ENCODE peak calls at places on chromosomes 16 and 17, in four cellular contexts. L is foreskin keratinocyte, J is GM23338, Y is tibial artery. E is an unnamed sample.

GRCh38 chr17:7436556-7437368 is 1.5 kb downstream of the TMEM102 start:
- DNase-seq in J (peak; percentile 92), Y (peak; percentile 88), L (peak; percentile 59), E (peak; percentile 94)

GRCh38 chr17:13864551-13864950 is 204.8 kb upstream of the COX10 start:
- DNase-seq in Y (no peak), L (no peak), J (no peak), E (no peak)

GRCh38 chr16:3716831-3717234 is 491 bp downstream of the TRAP1 start:
- DNase-seq in L (no peak), J (peak; percentile 60), Y (no peak), E (peak; percentile 66)

GRCh38 chr17:61495161-61495857 is 43.1 kb downstream of the TBX4 start:
- DNase-seq in L (no peak), Y (no peak), J (no peak), E (no peak)

GRCh38 chr17:68328676-68329075 is 37.4 kb downstream of the ARSG start:
- DNase-seq in J (no peak), Y (no peak), L (peak; percentile 74), E (no peak)

GRCh38 chr16:52976539-52977167 is 76.0 kb downstream of the CHD9NB start:
- DNase-seq in Y (no peak), L (peak; percentile 23), J (peak; percentile 64), E (no peak)

GRCh38 chr16:92431-93339 is 14.7 kb downstream of the MPG start:
- DNase-seq in L (no peak), Y (no peak), J (no peak), E (no peak)

GRCh38 chr17:59093702-59094231 is 12.9 kb downstream of the TRIM37 start:
- DNase-seq in Y (peak; percentile 75), L (peak; percentile 81), J (no peak), E (no peak)

GRCh38 chr17:64448665-64449512 is at the start of gene MILR1:
- DNase-seq in J (no peak), Y (peak; percentile 66), L (peak; percentile 30), E (no peak)

GRCh38 chr16:88762941-88763340 is 22.1 kb downstream of the PIEZO1 start:
- DNase-seq in L (no peak), J (no peak), Y (no peak), E (no peak)

GRCh38 chr17:11598274-11599221 is at the start of gene DNAH9:
- DNase-seq in L (peak; percentile 14), Y (peak; percentile 93), J (peak; percentile 3), E (peak; percentile 99)

GRCh38 chr16:632486-633335 is 1.9 kb downstream of the WFIKKN1 start:
- DNase-seq in L (no peak), J (no peak), Y (no peak), E (peak; percentile 40)

GRCh38 chr17:81189670-81190530 is 23.9 kb upstream of the AATK start:
- DNase-seq in L (no peak), J (peak; percentile 49), Y (no peak), E (no peak)

GRCh38 chr17:66514227-66514806 is 211.9 kb downstream of the PRKCA start:
- DNase-seq in L (no peak), J (no peak), Y (no peak), E (no peak)

GRCh38 chr16:27999687-28000086 is 63.8 kb downstream of the GSG1L start:
- DNase-seq in Y (no peak), J (no peak), L (peak; percentile 5), E (no peak)

GRCh38 chr17:54662978-54663876 is 237.4 kb upstream of the TOM1L1 start:
- DNase-seq in J (peak; percentile 75), L (no peak), Y (no peak), E (peak; percentile 23)

GRCh38 chr17:27644586-27644985 is 13.6 kb downstream of the LGALS9 start:
- DNase-seq in L (no peak), J (no peak), Y (no peak), E (no peak)

GRCh38 chr16:29806096-29806579 is at the start of gene MAZ:
- DNase-seq in J (no peak), Y (no peak), L (no peak), E (peak; percentile 95)

GRCh38 chr17:42340691-42341127 is 47.5 kb downstream of the STAT3 start:
- DNase-seq in L (no peak), Y (no peak), J (no peak), E (no peak)

GRCh38 chr17:45345554-45346254 is 28.9 kb upstream of the MAP3K14 start:
- DNase-seq in Y (no peak), J (no peak), L (no peak), E (no peak)

GRCh38 chr16:89502319-89502843 is 5.8 kb upstream of the SPG7 start:
- DNase-seq in Y (no peak), J (no peak), L (peak; percentile 80), E (peak; percentile 90)

DNA sequence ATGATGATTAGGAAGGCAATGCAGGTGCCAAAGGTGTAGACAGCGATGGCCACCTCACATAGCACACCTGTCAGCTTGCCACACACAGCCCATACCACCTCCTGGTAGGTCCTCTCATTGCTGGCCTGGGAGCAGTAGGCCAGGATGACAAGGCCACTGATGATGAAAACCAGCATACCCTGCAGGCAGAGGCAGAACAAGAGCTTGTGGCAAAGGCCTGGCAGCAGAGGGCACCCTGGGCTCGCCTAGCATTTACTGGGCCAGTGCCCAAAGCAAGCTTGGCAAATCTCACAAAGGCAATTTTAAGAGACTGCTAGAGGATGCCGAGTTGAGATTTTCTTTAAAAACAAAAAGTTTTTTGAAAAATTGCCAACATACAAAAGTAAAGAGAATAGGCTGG is 5.9 kb downstream of the SLC38A7 start:
- DNase-seq in L (no peak), Y (no peak), J (no peak), E (no peak)
- TF ChIP-seq CTCF in L (peak; percentile 49), Y (peak; percentile 33), J (no peak), E (no peak)

GRCh38 chr16:79288046-79288445 is 312.5 kb downstream of the MAF start:
- DNase-seq in L (no peak), Y (no peak), J (no peak), E (no peak)

GRCh38 chr16:79286646-79287423 is 313.7 kb downstream of the MAF start:
- DNase-seq in L (no peak), Y (peak; percentile 72), J (peak; percentile 42), E (peak; percentile 67)

GRCh38 chr16:79283578-79283977 is 317.0 kb downstream of the MAF start:
- DNase-seq in J (no peak), Y (no peak), L (no peak), E (no peak)

GRCh38 chr16:79284760-79285159 is 315.8 kb downstream of the MAF start:
- DNase-seq in L (no peak), Y (no peak), J (no peak), E (no peak)

GRCh38 chr16:79287424-79287917 is 313.1 kb downstream of the MAF start:
- DNase-seq in J (no peak), Y (no peak), L (no peak), E (no peak)
- H3K27ac ChIP-seq in J (no peak overlapping the region), Y (no peak overlapping the region), L (no peak overlapping the region), E (peak overlapping the region; percentile 47)

GRCh38 chr16:84183911-84184310 is 2.9 kb downstream of the TAF1C start:
- DNase-seq in Y (no peak), J (no peak), L (no peak), E (no peak)

GRCh38 chr16:84183572-84183875 is 3.3 kb downstream of the TAF1C start:
- DNase-seq in Y (no peak), L (no peak), J (no peak), E (no peak)

GRCh38 chr16:84182680-84183571 is 3.9 kb downstream of the TAF1C start:
- DNase-seq in L (no peak), Y (no peak), J (no peak), E (no peak)

GRCh38 chr16:84184775-84185174 is 2.1 kb downstream of the TAF1C start:
- DNase-seq in Y (no peak), J (no peak), L (no peak), E (no peak)

GRCh38 chr16:84186685-84187437 is at the start of gene TAF1C:
- DNase-seq in Y (peak; percentile 95), L (peak; percentile 52), J (peak; percentile 97), E (peak; percentile 85)
- TF ChIP-seq CTCF in Y (peak; percentile 96), L (peak; percentile 99), J (peak; percentile 83), E (peak; percentile 94)

GRCh38 chr17:82372591-82373452 is 1.3 kb downstream of the UTS2R start:
- DNase-seq in Y (no peak), J (no peak), L (no peak), E (no peak)
- H3K27ac ChIP-seq in Y (no peak overlapping the region), J (no peak overlapping the region), L (no peak overlapping the region), E (no peak overlapping the region)

GRCh38 chr17:28662527-28662829 is 473 bp downstream of the SUPT6H start:
- DNase-seq in L (no peak), Y (no peak), J (no peak), E (no peak)

GRCh38 chr17:28657756-28658155 is 4.0 kb downstream of the SDF2 start:
- DNase-seq in J (no peak), L (no peak), Y (no peak), E (no peak)

GRCh38 chr17:28663723-28664122 is 1.7 kb downstream of the SUPT6H start:
- DNase-seq in Y (no peak), J (no peak), L (no peak), E (no peak)

GRCh38 chr17:28665994-28666393 is 4.0 kb downstream of the SUPT6H start:
- DNase-seq in Y (no peak), L (no peak), J (no peak), E (no peak)

DNA sequence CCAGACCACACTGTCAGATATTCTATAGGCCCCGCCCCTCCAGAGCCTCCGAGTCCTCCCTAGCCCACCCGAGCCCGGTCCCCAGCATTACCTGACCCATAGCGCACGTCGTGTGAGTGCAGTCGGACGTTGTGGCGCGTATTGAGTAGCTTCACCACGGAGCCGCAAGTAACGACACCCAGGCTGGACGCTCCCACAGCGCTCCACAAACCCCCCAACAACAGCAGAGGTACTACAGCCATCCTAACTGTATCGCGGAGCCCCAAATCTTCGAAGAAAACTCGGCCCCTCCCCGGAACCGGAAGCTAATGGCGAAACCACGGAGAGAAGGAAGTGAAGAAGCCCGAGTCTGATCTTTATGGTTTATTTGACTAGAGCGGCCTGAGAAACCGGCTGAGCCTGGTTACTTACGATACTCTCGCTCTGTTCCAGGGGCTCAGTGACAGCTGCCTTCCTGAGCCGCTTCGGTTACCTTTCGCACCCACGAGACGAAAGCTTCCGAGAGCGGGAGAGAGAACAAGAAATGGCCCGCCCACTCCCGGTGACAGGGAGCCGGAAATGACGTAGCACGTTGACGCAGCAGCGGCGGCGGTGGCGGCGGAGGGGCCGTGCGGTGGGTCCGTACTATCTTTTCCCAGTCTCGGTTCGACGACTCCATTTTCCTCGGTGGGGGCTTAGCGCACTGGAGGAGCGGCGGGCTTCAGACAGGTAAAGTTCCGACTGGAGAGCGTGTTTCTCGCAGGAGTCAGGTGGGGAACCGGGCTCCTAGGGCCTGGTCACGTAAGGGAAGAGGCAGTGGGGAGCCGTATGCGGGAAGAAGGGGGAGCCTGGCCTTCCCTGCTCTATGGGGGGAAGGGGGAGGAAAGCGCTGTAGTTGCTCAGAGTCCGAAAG is at the start of the genes SDF2 and SUPT6H:
- DNase-seq in Y (peak; percentile 93), J (peak; percentile 98), L (peak; percentile 71), E (peak; percentile 88)
- TF ChIP-seq CTCF in Y (peak; percentile 9), J (no peak), L (no peak), E (no peak)

GRCh38 chr17:8680850-8681174 is 50.3 kb upstream of the MYH10 start:
- DNase-seq in L (no peak), J (no peak), Y (no peak), E (no peak)
- H3K27ac ChIP-seq in L (no peak overlapping the region), J (no peak overlapping the region), Y (peak overlapping the region; percentile 87), E (no peak overlapping the region)

DNA sequence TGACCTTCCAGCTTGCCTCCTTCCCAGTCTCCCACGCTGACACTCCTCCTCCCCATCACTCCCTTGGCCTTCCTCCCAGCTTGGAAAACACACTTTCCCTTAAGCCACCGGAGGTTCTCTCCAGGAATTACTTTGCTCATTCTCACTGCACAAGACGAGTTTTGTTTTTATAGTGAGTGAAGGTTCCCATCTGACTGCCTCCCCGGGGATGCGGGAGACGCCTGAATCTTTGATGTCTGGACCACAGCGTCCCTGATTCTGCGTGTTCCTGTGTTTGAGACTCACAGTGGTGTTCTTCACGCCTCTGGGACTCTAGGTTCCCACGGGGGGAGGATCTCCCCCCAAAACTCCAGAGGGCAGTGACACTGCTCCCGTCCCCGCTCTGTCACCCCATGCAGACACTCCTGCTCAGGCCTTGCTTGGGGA is 2.0 kb downstream of the DNAI2 start:
- DNase-seq in Y (no peak), L (no peak), J (no peak), E (no peak)
- TF ChIP-seq CTCF in Y (no peak), L (no peak), J (no peak), E (no peak)

E was measured in pancreas.